ENCODE peak calls at places on chromosome 14, in four cellular contexts. A is HEK293T, D is amygdala, F is skeletal muscle cell. O is an unnamed sample.
A peak's percentile ranks its signal among the peaks of the same experiment; 100 is the strongest.

GRCh38 chr14:63993992-63994391 is 141.2 kb downstream of the SYNE2 start:
- DNase-seq in F (no peak), A (no peak), D (no peak), O (no peak)

GRCh38 chr14:68140801-68141200 is 321.2 kb downstream of the RAD51B start:
- DNase-seq in F (no peak), A (no peak), D (no peak), O (no peak)

GRCh38 chr14:77177623-77178185 is 3.9 kb upstream of the TMEM63C start:
- DNase-seq in D (no peak), A (no peak), F (no peak), O (peak; percentile 5)

GRCh38 chr14:104929268-104930230 is 4.9 kb downstream of the PLD4 start:
- DNase-seq in A (no peak), F (no peak), D (no peak), O (no peak)

GRCh38 chr14:84084056-84084590 is 1445.8 kb upstream of the FLRT2 start:
- DNase-seq in D (no peak), A (no peak), F (no peak), O (no peak)

GRCh38 chr14:55706341-55706684 is 126.3 kb downstream of the KTN1 start:
- DNase-seq in F (no peak), A (no peak), D (no peak), O (peak; percentile 67)

GRCh38 chr14:100523131-100523530 is 64.1 kb downstream of the BEGAIN start:
- DNase-seq in A (no peak), D (no peak), F (no peak), O (no peak)

GRCh38 chr14:93965287-93965821 is 11.0 kb downstream of the ASB2 start:
- DNase-seq in F (peak; percentile 69), A (no peak), D (no peak), O (no peak)

GRCh38 chr14:55624913-55625312 is 44.9 kb downstream of the KTN1 start:
- DNase-seq in D (no peak), F (no peak), A (no peak), O (no peak)

GRCh38 chr14:24095196-24096068 is 1.3 kb downstream of the PCK2 start:
- DNase-seq in D (no peak), F (no peak), A (peak; percentile 25), O (peak; percentile 27)

GRCh38 chr14:41570415-41571155 is 36.1 kb upstream of the LRFN5 start:
- DNase-seq in F (no peak), A (no peak), D (no peak), O (no peak)

GRCh38 chr14:30521899-30522736 is 36.8 kb upstream of the G2E3 start:
- DNase-seq in A (peak; percentile 41), D (no peak), F (peak; percentile 4), O (peak; percentile 72)

GRCh38 chr14:30651934-30652333 is 29.8 kb downstream of the SCFD1 start:
- DNase-seq in F (no peak), D (no peak), A (no peak), O (no peak)

GRCh38 chr14:89179891-89180404 is 237.1 kb downstream of the FOXN3 start:
- DNase-seq in F (no peak), D (no peak), A (no peak), O (no peak)

GRCh38 chr14:26694521-26694920 is 96.7 kb upstream of the NOVA1 start:
- DNase-seq in A (no peak), D (no peak), F (no peak), O (no peak)

GRCh38 chr14:104223101-104223809 is 84.9 kb downstream of the KIF26A start:
- DNase-seq in F (no peak), D (no peak), A (no peak), O (peak; percentile 64)

GRCh38 chr14:69345402-69345801 is 52.7 kb downstream of the ERH start:
- DNase-seq in F (no peak), A (no peak), D (no peak), O (no peak)

GRCh38 chr14:78644824-78645559 is 474.8 kb downstream of the NRXN3 start:
- DNase-seq in A (no peak), D (no peak), F (no peak), O (no peak)

GRCh38 chr14:80087411-80087810 is 123.9 kb downstream of the DIO2 start:
- DNase-seq in F (no peak), A (no peak), D (no peak), O (no peak)

GRCh38 chr14:105093426-105094192 is 28.4 kb upstream of the GPR132 start:
- DNase-seq in A (peak; percentile 92), D (no peak), F (peak; percentile 40), O (peak; percentile 82)

GRCh38 chr14:62983821-62984220 is 61.4 kb downstream of the KCNH5 start:
- DNase-seq in F (no peak), D (no peak), A (no peak), O (no peak)

GRCh38 chr14:78245238-78245637 is 75.1 kb downstream of the NRXN3 start:
- DNase-seq in D (no peak), F (no peak), A (no peak), O (no peak)

GRCh38 chr14:60317609-60318008 is 68.6 kb downstream of the PPM1A start:
- DNase-seq in A (no peak), F (no peak), D (no peak), O (peak; percentile 19)

GRCh38 chr14:24430143-24430681 is 458 bp downstream of the KHNYN start:
- DNase-seq in A (peak; percentile 68), F (peak; percentile 37), D (no peak), O (peak; percentile 54)

GRCh38 chr14:28677381-28677780 is 89.2 kb upstream of the FOXG1 start:
- DNase-seq in F (no peak), D (no peak), A (no peak), O (no peak)

GRCh38 chr14:67934087-67934486 is 114.5 kb downstream of the RAD51B start:
- DNase-seq in F (peak; percentile 60), A (peak; percentile 59), D (no peak), O (peak; percentile 29)

GRCh38 chr14:44960146-44960545 is 1.6 kb downstream of the KLHL28 start:
- DNase-seq in F (no peak), A (no peak), D (no peak), O (no peak)

GRCh38 chr14:29222671-29223268 is 456.2 kb downstream of the FOXG1 start:
- DNase-seq in F (no peak), A (peak; percentile 32), D (no peak), O (peak; percentile 76)

GRCh38 chr14:71190691-71191090 is 283.4 kb downstream of the PCNX1 start:
- DNase-seq in F (no peak), D (no peak), A (no peak), O (no peak)

GRCh38 chr14:97697772-97698171 is 900.6 kb downstream of the VRK1 start:
- DNase-seq in A (no peak), F (no peak), D (no peak), O (no peak)

GRCh38 chr14:50659327-50659974 is 8.7 kb downstream of the SAV1 start:
- DNase-seq in F (no peak), D (no peak), A (no peak), O (no peak)

GRCh38 chr14:65594153-65594881 is 181.8 kb downstream of the FUT8 start:
- DNase-seq in F (no peak), D (no peak), A (no peak), O (no peak)

GRCh38 chr14:23864252-23864651 is 89.3 kb upstream of the DHRS4 start:
- DNase-seq in D (no peak), A (no peak), F (no peak), O (no peak)

GRCh38 chr14:106422066-106422465 is 895.7 kb downstream of the TMEM121 start:
- DNase-seq in D (no peak), F (no peak), A (no peak), O (no peak)

GRCh38 chr14:24613747-24614146 is 4.3 kb upstream of the GZMH start:
- DNase-seq in F (no peak), D (no peak), A (no peak), O (no peak)

GRCh38 chr14:101774006-101774755 is 12.7 kb downstream of the PPP2R5C start:
- DNase-seq in F (peak; percentile 27), A (no peak), D (no peak), O (no peak)